ENCODE peak calls at places on chromosomes 7 and 10, in four cellular contexts. Z, O, W and C are unnamed samples.

GRCh38 chr7:107907-108306 is 84.5 kb upstream of the FAM20C start:
- DNase-seq in Z (no peak), O (no peak), W (no peak), C (no peak)

GRCh38 chr7:50661345-50662058 is 96.3 kb upstream of the DDC start:
- DNase-seq in Z (no peak), O (no peak), W (peak), C (peak)

GRCh38 chr7:130349911-130350782 is 5.5 kb downstream of the CPA5 start:
- DNase-seq in Z (no peak), O (no peak), W (no peak), C (no peak)

GRCh38 chr7:44473295-44473694 is 17.2 kb downstream of the NUDCD3 start:
- DNase-seq in Z (no peak), O (no peak), W (no peak), C (no peak)

GRCh38 chr7:16356241-16356958 is 64.9 kb downstream of the CRPPA start:
- DNase-seq in Z (no peak), O (no peak), W (no peak), C (no peak)

GRCh38 chr10:32981760-32982159 is 23.7 kb upstream of the ITGB1 start:
- DNase-seq in Z (no peak), O (peak), W (no peak), C (no peak)

GRCh38 chr10:111379521-111379920 is 302.7 kb downstream of the ADRA2A start:
- DNase-seq in Z (no peak), O (no peak), W (no peak), C (no peak)

GRCh38 chr10:97234403-97234802 is 48.6 kb upstream of the SLIT1 start:
- DNase-seq in Z (no peak), O (no peak), W (no peak), C (no peak)

GRCh38 chr10:121085386-121085785 is 234.2 kb downstream of the WDR11 start:
- DNase-seq in Z (no peak), O (no peak), W (no peak), C (no peak)

GRCh38 chr10:33273295-33274002 is 61.0 kb downstream of the NRP1 start:
- DNase-seq in Z (peak), O (peak), W (no peak), C (no peak)

GRCh38 chr10:7162331-7162730 is 248.5 kb downstream of the SFMBT2 start:
- DNase-seq in Z (no peak), O (no peak), W (no peak), C (no peak)

GRCh38 chr10:89206402-89207180 is 526 bp downstream of the CH25H start:
- DNase-seq in Z (peak), O (peak), W (peak), C (peak)

GRCh38 chr7:151246161-151247015 is 2.1 kb downstream of the SMARCD3 start:
- DNase-seq in Z (no peak), O (no peak), W (no peak), C (no peak)

GRCh38 chr7:82442492-82443043 is 1.0 kb downstream of the CACNA2D1 start:
- DNase-seq in Z (peak), O (peak), W (no peak), C (no peak)

GRCh38 chr10:58956926-58957325 is 219.5 kb upstream of the PHYHIPL start:
- DNase-seq in Z (no peak), O (no peak), W (no peak), C (no peak)

GRCh38 chr10:104614245-104614831 is 26.8 kb upstream of the SORCS3 start:
- DNase-seq in Z (no peak), O (no peak), W (no peak), C (no peak)

GRCh38 chr10:84548869-84549268 is 220.5 kb downstream of the CCSER2 start:
- DNase-seq in Z (no peak), O (no peak), W (no peak), C (no peak)

GRCh38 chr10:46558411-46559185 is 2.1 kb upstream of the GPRIN2 start:
- DNase-seq in Z (no peak), O (peak), W (peak), C (peak)

GRCh38 chr10:117476281-117476680 is 66.3 kb upstream of the EMX2 start:
- DNase-seq in Z (no peak), O (no peak), W (no peak), C (no peak)

GRCh38 chr7:42932861-42933591 is 850 bp downstream of the MRPL32 start:
- DNase-seq in Z (no peak), O (peak), W (no peak), C (no peak)

GRCh38 chr10:122376364-122376961 is 2.0 kb downstream of the PLEKHA1 start:
- DNase-seq in Z (no peak), O (no peak), W (no peak), C (no peak)

GRCh38 chr7:46566375-46566774 is 645.3 kb upstream of the IGFBP3 start:
- DNase-seq in Z (no peak), O (no peak), W (no peak), C (no peak)

GRCh38 chr10:119497243-119497642 is 45.3 kb downstream of the RGS10 start:
- DNase-seq in Z (no peak), O (no peak), W (no peak), C (no peak)